ENCODE peak calls at places on chromosomes 6 and 20, in four cellular contexts. One of them, this sample, is unnamed. For H3K4me1, the result is how much of the 10 kb centered on the place peaks cover.

GRCh38 chr20:59583428-59584277 is 20.7 kb upstream of the PHACTR3 start:
- DNase-seq in IMR-90: no peak
- DNase-seq in mesendoderm: no peak
- DNase-seq in H9: no peak
- DNase-seq in this sample: no peak

GRCh38 chr20:39117486-39117885 is 155.3 kb downstream of the DHX35 start:
- DNase-seq in IMR-90: peak
- DNase-seq in mesendoderm: no peak
- DNase-seq in H9: no peak
- DNase-seq in this sample: no peak

GRCh38 chr6:130037207-130037811 is 18.9 kb downstream of the L3MBTL3 start:
- DNase-seq in IMR-90: no peak
- DNase-seq in mesendoderm: no peak
- DNase-seq in H9: no peak
- DNase-seq in this sample: no peak

GRCh38 chr20:6824401-6824800 is 56.9 kb downstream of the BMP2 start:
- DNase-seq in IMR-90: no peak
- DNase-seq in mesendoderm: no peak
- DNase-seq in H9: no peak
- DNase-seq in this sample: no peak

GRCh38 chr6:161835426-161836029 is 561.7 kb upstream of the AGPAT4 start:
- DNase-seq in IMR-90: no peak
- DNase-seq in mesendoderm: no peak
- DNase-seq in H9: no peak
- DNase-seq in this sample: no peak

GRCh38 chr6:20900396-20901160 is 366.3 kb downstream of the CDKAL1 start:
- DNase-seq in IMR-90: no peak
- DNase-seq in mesendoderm: no peak
- DNase-seq in H9: no peak
- DNase-seq in this sample: no peak

GRCh38 chr20:50311308-50312001 is 120.8 kb downstream of the CEBPB start:
- DNase-seq in IMR-90: peak
- DNase-seq in mesendoderm: no peak
- DNase-seq in H9: no peak
- DNase-seq in this sample: no peak

GRCh38 chr20:14334306-14334930 is 3.0 kb downstream of the FLRT3 start:
- DNase-seq in IMR-90: peak
- DNase-seq in mesendoderm: peak
- DNase-seq in H9: peak
- DNase-seq in this sample: peak

GRCh38 chr6:39209908-39210307 is 19.4 kb downstream of the KCNK5 start:
- DNase-seq in IMR-90: no peak
- DNase-seq in mesendoderm: no peak
- DNase-seq in H9: no peak
- DNase-seq in this sample: no peak

GRCh38 chr6:39208233-39208720 is 21.0 kb downstream of the KCNK5 start:
- DNase-seq in IMR-90: no peak
- DNase-seq in mesendoderm: no peak
- DNase-seq in H9: no peak
- DNase-seq in this sample: no peak

GRCh38 chr6:39209360-39209811 is 19.9 kb downstream of the KCNK5 start:
- DNase-seq in IMR-90: no peak
- DNase-seq in mesendoderm: peak
- DNase-seq in H9: peak
- DNase-seq in this sample: no peak

GRCh38 chr6:39211183-39211582 is 18.1 kb downstream of the KCNK5 start:
- DNase-seq in IMR-90: no peak
- DNase-seq in mesendoderm: no peak
- DNase-seq in H9: no peak
- DNase-seq in this sample: no peak

GRCh38 chr6:39210437-39210836 is 18.8 kb downstream of the KCNK5 start:
- DNase-seq in IMR-90: no peak
- DNase-seq in mesendoderm: no peak
- DNase-seq in H9: no peak
- DNase-seq in this sample: no peak
- H3K4me1 ChIP-seq in IMR-90: under half
- H3K4me1 ChIP-seq in mesendoderm: under half
- H3K4me1 ChIP-seq in H9: under half
- H3K4me1 ChIP-seq in this sample: under half

DNA sequence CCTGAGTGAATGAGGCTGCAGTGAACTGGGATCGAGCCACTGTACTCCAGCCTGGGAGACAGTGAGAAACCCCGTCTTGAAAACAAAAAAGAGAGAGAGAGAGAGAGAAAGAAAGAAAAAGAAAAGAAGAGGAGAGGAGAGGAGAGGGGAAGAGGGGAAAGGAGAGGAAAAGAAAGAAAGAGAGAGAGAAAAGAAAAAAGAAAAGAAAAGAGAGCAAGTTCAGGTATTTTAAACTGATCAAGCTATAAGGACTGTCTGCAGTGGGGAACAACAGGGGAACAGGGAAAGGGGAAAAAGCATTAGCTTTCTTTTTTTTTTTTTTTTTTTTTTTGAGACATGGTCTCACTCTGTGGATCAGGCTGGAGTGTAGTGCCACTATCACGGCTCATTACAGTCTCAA is 2.5 kb downstream of the CGA start:
- DNase-seq in IMR-90: no peak
- DNase-seq in mesendoderm: no peak
- DNase-seq in H9: no peak
- DNase-seq in this sample: no peak
- H3K56ac ChIP-seq in IMR-90: no peak
- H3K56ac ChIP-seq in mesendoderm: no peak
- H3K56ac ChIP-seq in H9: no peak
- H3K56ac ChIP-seq in this sample: no peak

GRCh38 chr6:8084586-8084985 is 17.8 kb downstream of the EEF1E1 start:
- DNase-seq in IMR-90: no peak
- DNase-seq in mesendoderm: peak
- DNase-seq in H9: no peak
- DNase-seq in this sample: no peak

GRCh38 chr6:8082572-8082953 is 18.4 kb upstream of the BLOC1S5 start:
- DNase-seq in IMR-90: no peak
- DNase-seq in mesendoderm: no peak
- DNase-seq in H9: no peak
- DNase-seq in this sample: no peak

GRCh38 chr6:8082954-8083858 is 19.0 kb upstream of the BLOC1S5 start:
- DNase-seq in IMR-90: peak
- DNase-seq in mesendoderm: peak
- DNase-seq in H9: no peak
- DNase-seq in this sample: no peak

GRCh38 chr6:8086755-8087306 is 15.5 kb downstream of the EEF1E1 start:
- DNase-seq in IMR-90: no peak
- DNase-seq in mesendoderm: peak
- DNase-seq in H9: no peak
- DNase-seq in this sample: no peak

GRCh38 chr6:8085053-8085511 is 17.3 kb downstream of the EEF1E1 start:
- DNase-seq in IMR-90: peak
- DNase-seq in mesendoderm: peak
- DNase-seq in H9: no peak
- DNase-seq in this sample: no peak
- H3K4me1 ChIP-seq in IMR-90: under half
- H3K4me1 ChIP-seq in mesendoderm: under half
- H3K4me1 ChIP-seq in H9: under half
- H3K4me1 ChIP-seq in this sample: under half

GRCh38 chr6:155056756-155057155 is 61.6 kb downstream of the TIAM2 start:
- DNase-seq in IMR-90: no peak
- DNase-seq in mesendoderm: no peak
- DNase-seq in H9: no peak
- DNase-seq in this sample: no peak

GRCh38 chr6:155066371-155066770 is 71.3 kb downstream of the TIAM2 start:
- DNase-seq in IMR-90: peak
- DNase-seq in mesendoderm: no peak
- DNase-seq in H9: no peak
- DNase-seq in this sample: no peak

DNA sequence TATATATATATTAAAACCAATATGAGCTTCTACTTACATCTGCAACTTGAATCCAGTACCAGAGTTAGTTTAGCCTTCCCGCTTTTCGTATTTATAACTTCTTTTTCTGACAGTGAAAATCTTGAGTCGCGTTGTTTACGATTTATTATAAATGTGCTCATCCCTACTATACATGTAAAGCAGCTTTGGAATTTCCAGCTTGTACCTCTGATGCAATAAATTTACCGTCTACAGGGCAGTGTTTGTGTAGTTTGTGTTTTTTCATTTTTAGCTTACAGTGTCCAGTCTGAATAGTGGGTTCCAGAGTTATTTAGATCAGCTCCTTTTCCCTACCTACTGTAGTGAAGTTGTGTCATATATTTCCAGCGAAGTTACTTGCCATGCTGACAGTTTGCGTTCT is 66.3 kb downstream of the TIAM2 start:
- DNase-seq in IMR-90: no peak
- DNase-seq in mesendoderm: no peak
- DNase-seq in H9: no peak
- DNase-seq in this sample: no peak
- H3K56ac ChIP-seq in IMR-90: no peak
- H3K56ac ChIP-seq in mesendoderm: no peak
- H3K56ac ChIP-seq in H9: no peak
- H3K56ac ChIP-seq in this sample: no peak

GRCh38 chr20:23143986-23144695 is 58.0 kb upstream of the CD93 start:
- DNase-seq in IMR-90: no peak
- DNase-seq in mesendoderm: no peak
- DNase-seq in H9: no peak
- DNase-seq in this sample: no peak
- H3K4me1 ChIP-seq in IMR-90: under half
- H3K4me1 ChIP-seq in mesendoderm: under half
- H3K4me1 ChIP-seq in H9: under half
- H3K4me1 ChIP-seq in this sample: under half

GRCh38 chr20:49230021-49230420 is 10.8 kb downstream of the DDX27 start:
- DNase-seq in IMR-90: no peak
- DNase-seq in mesendoderm: no peak
- DNase-seq in H9: no peak
- DNase-seq in this sample: no peak
- H3K56ac ChIP-seq in IMR-90: no peak
- H3K56ac ChIP-seq in mesendoderm: no peak
- H3K56ac ChIP-seq in H9: no peak
- H3K56ac ChIP-seq in this sample: no peak

GRCh38 chr20:62645613-62646012 is 3.3 kb downstream of the SLCO4A1 start:
- DNase-seq in IMR-90: no peak
- DNase-seq in mesendoderm: no peak
- DNase-seq in H9: no peak
- DNase-seq in this sample: no peak
- H3K4me1 ChIP-seq in IMR-90: under half
- H3K4me1 ChIP-seq in mesendoderm: under half
- H3K4me1 ChIP-seq in H9: under half
- H3K4me1 ChIP-seq in this sample: under half